ENCODE peak calls at places on chromosome X, in seven cellular contexts. M is spleen, Z is transverse colon, F is GM12878, E is stomach, Q is HCT116, D is sigmoid colon. B is an unnamed sample. For H3K9me3, the result is how much of the 10 kb centered on the place peaks cover.

GRCh38 chrX:151176351-151176750 is at the start of gene GPR50:
- DNase-seq in M (no peak), Z (no peak), Q (no peak), F (no peak), D (no peak), E (no peak), B (no peak)

GRCh38 chrX:148661035-148661434 is 160.6 kb downstream of the AFF2 start:
- DNase-seq in Z (no peak), D (no peak), F (no peak), E (no peak), Q (no peak), M (no peak), B (no peak)

GRCh38 chrX:71618303-71618721 is at the start of gene CXCR3:
- DNase-seq in M (peak), Q (no peak), E (no peak), D (no peak), F (peak), Z (peak), B (no peak)

GRCh38 chrX:47179221-47179927 is 14.3 kb upstream of the UBA1 start:
- DNase-seq in D (peak), E (no peak), Z (no peak), F (no peak), Q (no peak), M (peak), B (no peak)

GRCh38 chrX:100687128-100687527 is 43.1 kb downstream of the SRPX2 start:
- DNase-seq in F (no peak), Z (no peak), M (no peak), Q (no peak), D (no peak), E (no peak), B (no peak)

GRCh38 chrX:155334486-155335316 is at the start of gene CLIC2:
- DNase-seq in E (peak), D (no peak), M (no peak), F (no peak), Z (peak), Q (no peak), B (no peak)

GRCh38 chrX:114611018-114611619 is 27.2 kb downstream of the HTR2C start:
- DNase-seq in E (peak), D (no peak), F (no peak), M (no peak), Q (peak), Z (peak), B (no peak)

GRCh38 chrX:84737471-84737871 is 235.2 kb upstream of the HDX start:
- DNase-seq in E (no peak), M (no peak), Z (no peak), Q (no peak), F (no peak), D (no peak), B (no peak)

GRCh38 chrX:78066110-78066509 is 37.9 kb upstream of the PGK1 start:
- DNase-seq in Q (no peak), D (no peak), E (no peak), Z (no peak), F (no peak), M (no peak), B (no peak)

GRCh38 chrX:154333837-154334271 is 38.3 kb downstream of the TKTL1 start:
- DNase-seq in Q (no peak), F (peak), E (no peak), Z (no peak), M (peak), D (no peak), B (no peak)

GRCh38 chrX:19800821-19801220 is 86.6 kb downstream of the SH3KBP1 start:
- DNase-seq in M (no peak), Z (no peak), D (no peak), E (no peak), Q (no peak), F (no peak), B (no peak)

GRCh38 chrX:26262121-26262523 is 46.2 kb downstream of the MAGEB5 start:
- DNase-seq in E (no peak), M (no peak), Q (no peak), F (no peak), Z (no peak), D (no peak), B (no peak)

GRCh38 chrX:16603822-16604221 is 46.1 kb upstream of the S100G start:
- DNase-seq in D (no peak), M (no peak), Z (no peak), Q (no peak), F (no peak), E (no peak), B (peak)

GRCh38 chrX:119495734-119496520 is 27.7 kb downstream of the SLC25A5 start:
- DNase-seq in M (no peak), Q (no peak), F (no peak), E (no peak), Z (peak), D (peak), B (no peak)

GRCh38 chrX:106220177-106220576 is 52.1 kb downstream of the PWWP3B start:
- DNase-seq in M (no peak), Q (no peak), D (no peak), F (no peak), Z (no peak), E (no peak), B (no peak)

GRCh38 chrX:111365770-111366325 is 46.1 kb downstream of the DCX start:
- DNase-seq in D (no peak), Q (no peak), M (no peak), Z (no peak), F (no peak), E (no peak), B (no peak)

GRCh38 chrX:154530286-154530685 is 14.3 kb upstream of the FAM3A start:
- DNase-seq in F (no peak), D (no peak), Q (no peak), Z (no peak), E (no peak), M (no peak), B (no peak)

GRCh38 chrX:45750639-45751038 is 550.0 kb upstream of the DIPK2B start:
- DNase-seq in E (peak), Q (no peak), D (peak), M (no peak), F (no peak), Z (no peak), B (no peak)

GRCh38 chrX:142204522-142205433 is at the start of gene MAGEC2:
- DNase-seq in M (no peak), F (no peak), D (no peak), Q (no peak), E (no peak), Z (no peak), B (no peak)

GRCh38 chrX:32562261-32562660 is 649.1 kb downstream of the DMD start:
- DNase-seq in F (no peak), M (no peak), D (no peak), E (no peak), Z (no peak), Q (no peak), B (no peak)

GRCh38 chrX:118724352-118724751 is 3.1 kb upstream of the IL13RA1 start:
- DNase-seq in F (no peak), M (no peak), Z (no peak), D (no peak), E (no peak), Q (no peak), B (no peak)

GRCh38 chrX:116667760-116668159 is 205.0 kb upstream of the CT83 start:
- DNase-seq in F (no peak), M (no peak), E (no peak), Q (no peak), D (no peak), Z (no peak), B (no peak)

GRCh38 chrX:30904632-30905031 is 15.6 kb upstream of the TAB3 start:
- DNase-seq in Q (no peak), E (no peak), F (no peak), D (no peak), Z (no peak), M (no peak), B (no peak)

GRCh38 chrX:124045109-124045508 is 83.6 kb downstream of the STAG2 start:
- DNase-seq in Z (no peak), D (no peak), F (no peak), M (no peak), E (no peak), Q (no peak), B (no peak)

GRCh38 chrX:30620980-30621716 is 32.1 kb upstream of the GK start:
- DNase-seq in Q (no peak), E (no peak), M (no peak), Z (no peak), D (no peak), F (no peak), B (no peak)

GRCh38 chrX:25534096-25534495 is 518.3 kb upstream of the ARX start:
- DNase-seq in Z (no peak), D (no peak), F (no peak), Q (no peak), M (no peak), E (no peak), B (no peak)

GRCh38 chrX:36348509-36348908 is 429.0 kb downstream of the CFAP47 start:
- DNase-seq in Z (no peak), Q (no peak), D (no peak), E (no peak), F (no peak), M (no peak), B (no peak)

GRCh38 chrX:152821145-152821765 is 9.3 kb downstream of the CETN2 start:
- DNase-seq in Z (peak), M (no peak), F (no peak), Q (peak), E (peak), D (no peak), B (peak)

GRCh38 chrX:28391528-28391927 is 195.7 kb upstream of the IL1RAPL1 start:
- DNase-seq in Q (no peak), E (no peak), D (no peak), F (no peak), M (no peak), Z (no peak), B (no peak)

GRCh38 chrX:130179579-130180215 is 7.9 kb downstream of the RAB33A start:
- DNase-seq in Z (no peak), D (no peak), Q (no peak), E (no peak), F (no peak), M (no peak), B (no peak)

GRCh38 chrX:10841579-10841978 is 221.2 kb upstream of the MID1 start:
- DNase-seq in Z (no peak), E (no peak), Q (no peak), F (no peak), D (no peak), M (no peak), B (no peak)

GRCh38 chrX:106670631-106671030 is 55.9 kb upstream of the RNF128 start:
- DNase-seq in D (no peak), F (no peak), E (no peak), Q (no peak), M (no peak), Z (no peak), B (no peak)

GRCh38 chrX:22533898-22534297 is 261.2 kb downstream of the CBLL2 start:
- DNase-seq in M (no peak), F (no peak), D (no peak), E (no peak), Q (peak), Z (no peak), B (no peak)

GRCh38 chrX:31222946-31223345 is 151.1 kb upstream of the FTHL17 start:
- DNase-seq in Z (no peak), E (no peak), D (no peak), M (no peak), Q (no peak), F (no peak), B (no peak)

GRCh38 chrX:136199365-136199764 is 51.8 kb downstream of the MAP7D3 start:
- DNase-seq in D (no peak), E (no peak), F (no peak), M (no peak), Z (no peak), Q (no peak), B (no peak)

GRCh38 chrX:5998901-5999300 is 229.8 kb downstream of the NLGN4X start:
- DNase-seq in M (no peak), D (no peak), F (no peak), Q (no peak), Z (no peak), E (no peak), B (no peak)
- TF ChIP-seq POLR2AphosphoS5 in M (no peak), D (no peak), F (no peak), Q (no peak), Z (no peak), E (no peak), B (no peak)

GRCh38 chrX:56279869-56280268 is 47.7 kb downstream of the KLF8 start:
- DNase-seq in E (no peak), D (no peak), F (no peak), M (no peak), Q (no peak), Z (no peak), B (no peak)

GRCh38 chrX:56284269-56284668 is 52.1 kb downstream of the KLF8 start:
- DNase-seq in M (no peak), E (no peak), D (no peak), F (no peak), Z (no peak), Q (no peak), B (no peak)

DNA sequence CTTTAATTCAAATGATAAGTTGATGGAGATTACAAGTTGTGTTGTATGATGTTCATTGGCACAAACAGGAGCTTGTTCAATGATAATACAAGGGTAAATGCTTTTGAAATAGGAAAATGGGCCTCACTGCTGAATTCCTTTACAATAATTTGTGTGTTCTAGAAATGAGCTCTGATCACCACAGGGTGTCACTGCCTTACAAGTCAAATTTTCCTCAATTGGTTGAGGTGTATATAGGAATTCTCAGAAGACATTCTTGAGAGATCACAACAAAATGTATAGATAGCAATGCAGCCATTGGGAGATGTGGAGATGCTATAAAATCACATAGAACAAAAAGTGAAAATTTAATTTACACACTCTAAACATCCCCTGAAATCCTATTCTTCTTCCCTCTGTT is 49.6 kb downstream of the KLF8 start:
- DNase-seq in M (no peak), Z (no peak), D (no peak), F (no peak), Q (peak), E (no peak), B (no peak)
- H3K9me3 ChIP-seq in M (under half), Z (under half), D (under half), F (under half), Q (under half), E (under half), B (under half)

DNA sequence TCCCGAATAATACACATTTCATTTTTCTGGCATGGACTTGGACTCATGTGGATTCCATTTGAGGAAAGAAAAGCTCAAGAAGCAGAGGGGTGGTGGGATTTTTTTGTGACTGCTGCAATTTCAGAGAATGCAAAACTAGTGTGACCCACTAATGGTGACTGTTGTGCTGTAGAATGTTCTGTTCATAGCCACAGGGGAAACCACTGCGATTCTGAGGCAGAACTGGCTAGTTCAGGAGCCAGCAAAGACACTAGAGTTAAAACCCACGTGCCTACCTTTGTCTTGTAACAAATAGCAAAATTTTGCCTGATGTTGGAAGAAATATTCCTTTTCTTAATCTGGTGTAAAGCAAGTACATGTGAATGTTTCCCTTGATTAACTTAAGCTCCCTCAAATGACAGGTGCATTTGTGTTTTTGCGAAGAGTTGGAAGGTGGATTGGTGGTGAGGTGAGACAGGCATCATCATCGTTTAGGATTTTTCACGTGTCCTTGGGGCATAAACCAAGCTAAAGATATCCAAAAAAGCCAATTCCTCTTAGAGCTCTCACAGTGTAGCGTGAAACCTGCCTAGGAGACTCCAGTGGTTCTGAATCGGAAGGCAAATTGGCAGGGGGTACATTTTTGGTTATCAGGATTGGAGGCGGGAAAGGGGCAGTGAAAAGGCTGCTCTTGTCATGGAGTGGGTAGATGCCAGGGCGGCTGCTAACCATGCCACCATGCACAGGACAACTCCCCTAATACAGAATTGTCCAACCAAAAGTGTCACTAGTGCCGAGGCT is 38.1 kb upstream of the FAM9C start:
- DNase-seq in D (no peak), M (no peak), Q (no peak), F (no peak), Z (no peak), E (no peak), B (no peak)
- TF ChIP-seq POLR2A in D (no peak), M (no peak), Q (no peak), F (peak), Z (no peak), E (no peak), B (no peak)

DNA sequence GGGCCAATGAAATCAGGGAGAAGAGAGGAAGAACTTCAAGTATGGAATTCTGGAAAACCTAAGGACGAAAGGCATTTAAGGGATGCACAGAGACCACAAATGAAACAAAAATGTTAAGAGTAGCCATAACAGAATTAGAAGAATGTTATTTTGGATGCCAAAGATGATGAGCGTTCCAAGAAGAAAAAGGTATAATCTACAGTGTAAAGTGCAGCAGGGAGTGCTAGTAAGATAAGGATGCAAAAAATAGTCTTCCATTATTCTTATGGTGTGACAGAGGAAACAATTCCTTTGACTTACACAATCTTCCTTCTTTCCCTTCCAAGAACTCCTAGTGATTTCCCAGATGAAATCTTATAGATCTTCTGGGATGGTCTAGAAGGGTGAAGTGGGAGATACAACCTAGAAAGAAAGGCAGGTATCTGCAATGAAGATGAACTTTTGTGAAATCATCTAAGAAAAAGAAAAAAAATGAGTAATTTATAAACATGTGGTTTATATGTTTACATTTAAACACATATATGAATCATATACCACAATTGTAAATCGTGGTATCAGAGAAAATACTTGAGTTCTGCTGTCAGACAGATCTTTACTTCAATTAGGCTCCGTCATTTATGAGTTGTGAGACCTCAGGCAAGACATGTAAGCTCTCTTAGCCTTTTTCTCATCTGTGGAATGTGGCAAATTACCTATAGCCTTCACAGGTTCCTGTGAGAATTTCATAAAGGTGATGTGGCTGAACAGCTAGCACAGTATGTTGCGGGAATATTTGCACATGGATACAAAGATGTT is 8.1 kb downstream of the MORF4L2 start:
- DNase-seq in D (no peak), F (no peak), E (no peak), M (no peak), Z (no peak), Q (no peak), B (no peak)
- TF ChIP-seq POLR2AphosphoS5 in D (no peak), F (no peak), E (no peak), M (no peak), Z (no peak), Q (no peak), B (no peak)

DNA sequence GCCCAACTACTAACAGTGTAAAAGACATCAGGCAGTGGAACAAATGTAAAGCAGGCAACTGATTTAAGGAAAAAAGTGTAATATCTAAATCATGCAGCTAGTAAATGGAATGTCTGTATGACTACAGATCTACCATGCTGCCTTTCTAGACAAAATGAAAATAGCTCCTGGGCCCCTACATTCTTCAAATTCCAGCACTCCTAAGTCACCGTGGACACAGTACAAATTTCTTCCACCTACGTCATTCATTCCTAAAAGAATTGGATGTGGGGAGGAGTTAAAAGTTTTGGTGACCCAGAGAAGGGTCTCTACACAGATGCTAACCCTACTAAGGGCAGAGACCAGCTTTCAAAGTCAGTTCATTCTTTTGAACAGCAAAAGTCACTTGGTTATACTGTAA is 137.2 kb upstream of the ARHGEF9 start:
- DNase-seq in Q (no peak), M (no peak), F (no peak), E (no peak), Z (no peak), D (no peak), B (no peak)
- H3K9me3 ChIP-seq in Q (under half), M (under half), F (under half), E (under half), Z (under half), D (under half), B (under half)

GRCh38 chrX:139533444-139533843 is 2.9 kb downstream of the F9 start:
- DNase-seq in F (no peak), Q (no peak), E (no peak), Z (no peak), M (no peak), D (no peak), B (no peak)

GRCh38 chrX:139532834-139533233 is 2.3 kb downstream of the F9 start:
- DNase-seq in E (no peak), D (no peak), Q (no peak), F (no peak), Z (no peak), M (no peak), B (no peak)

GRCh38 chrX:139530550-139530949 is at the start of gene F9:
- DNase-seq in E (no peak), F (no peak), Z (no peak), D (no peak), Q (no peak), M (no peak), B (no peak)
- TF ChIP-seq POLR2A in E (no peak), F (no peak), Z (no peak), D (no peak), Q (no peak), M (no peak), B (no peak)

DNA sequence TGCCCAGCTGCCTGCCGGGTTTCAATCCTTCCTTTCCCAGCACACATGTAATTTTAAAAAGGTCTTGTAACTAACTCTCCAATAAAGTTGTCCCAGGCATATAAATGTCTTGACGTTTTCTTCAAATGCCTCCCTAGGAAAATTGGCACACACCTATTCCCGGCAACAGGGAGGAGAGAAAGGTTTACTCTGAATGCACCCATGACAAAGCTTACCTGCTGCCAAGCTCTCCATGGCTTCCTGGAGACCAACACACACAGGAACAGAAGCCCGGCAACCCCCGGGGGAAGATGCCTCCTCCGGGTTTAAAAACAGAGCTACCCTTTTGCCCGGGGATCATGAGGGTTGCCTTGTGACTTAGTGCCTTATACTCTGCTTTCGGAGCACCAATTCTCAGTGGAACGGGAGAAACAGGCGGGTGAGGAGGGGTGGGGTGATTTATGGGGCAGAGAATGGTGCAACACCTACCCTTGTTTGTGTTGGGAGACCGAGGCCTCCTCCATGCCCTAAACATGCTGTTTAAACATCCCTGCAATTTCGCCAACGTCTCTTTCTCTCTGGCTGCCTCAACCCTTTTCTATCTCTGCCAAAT is 4.8 kb upstream of the GYG2 start:
- DNase-seq in Q (no peak), Z (peak), E (no peak), D (no peak), M (no peak), F (no peak), B (no peak)
- TF ChIP-seq POLR2AphosphoS5 in Q (no peak), Z (no peak), E (no peak), D (no peak), M (no peak), F (no peak), B (no peak)